ENCODE peak calls at places on chromosomes 16 and 17, in four cellular contexts. T, A, X and M are unnamed samples.

GRCh38 chr17:59804910-59805381 is 87.8 kb downstream of the TUBD1 start:
- DNase-seq in T (no peak), A (no peak), X (no peak), M (no peak)

GRCh38 chr16:8963010-8963824 is 489 bp downstream of the USP7 start:
- DNase-seq in T (peak; percentile 48), A (no peak), X (no peak), M (no peak)

GRCh38 chr16:4700997-4701743 is 7.8 kb downstream of the NUDT16L1 start:
- DNase-seq in T (no peak), A (no peak), X (no peak), M (no peak)

GRCh38 chr17:17033466-17033865 is 8.8 kb upstream of the MPRIP start:
- DNase-seq in T (no peak), A (no peak), X (no peak), M (no peak)

GRCh38 chr17:63426917-63427308 is 19.2 kb downstream of the CYB561 start:
- DNase-seq in T (no peak), A (no peak), X (no peak), M (no peak)

GRCh38 chr17:7858487-7858832 is 657 bp downstream of the CYB5D1 start:
- DNase-seq in T (peak; percentile 73), A (peak; percentile 61), X (peak; percentile 53), M (peak; percentile 40)

GRCh38 chr17:57468932-57469775 is 212.8 kb downstream of the MSI2 start:
- DNase-seq in T (no peak), A (no peak), X (no peak), M (no peak)

GRCh38 chr16:19113577-19114358 is at the start of gene ITPRIPL2:
- DNase-seq in T (peak; percentile 89), A (peak; percentile 83), X (peak; percentile 95), M (peak; percentile 87)

GRCh38 chr16:52435573-52435972 is 111.4 kb downstream of the TOX3 start:
- DNase-seq in T (no peak), A (no peak), X (no peak), M (no peak)

GRCh38 chr17:78101112-78101511 is 27.4 kb downstream of the TMC6 start:
- DNase-seq in T (no peak), A (no peak), X (no peak), M (no peak)

GRCh38 chr16:72950669-72951068 is 97.3 kb downstream of the ZFHX3 start:
- DNase-seq in T (no peak), A (no peak), X (no peak), M (no peak)

GRCh38 chr17:38569701-38570512 is 35.8 kb downstream of the SRCIN1 start:
- DNase-seq in T (no peak), A (no peak), X (no peak), M (no peak)

GRCh38 chr17:38574712-38575111 is 31.0 kb downstream of the SRCIN1 start:
- DNase-seq in T (no peak), A (no peak), X (no peak), M (no peak)

GRCh38 chr17:38572665-38573365 is 32.9 kb downstream of the SRCIN1 start:
- DNase-seq in T (peak; percentile 72), A (no peak), X (peak; percentile 47), M (peak; percentile 13)

GRCh38 chr17:38572292-38572664 is 33.5 kb downstream of the SRCIN1 start:
- DNase-seq in T (no peak), A (no peak), X (no peak), M (no peak)

DNA sequence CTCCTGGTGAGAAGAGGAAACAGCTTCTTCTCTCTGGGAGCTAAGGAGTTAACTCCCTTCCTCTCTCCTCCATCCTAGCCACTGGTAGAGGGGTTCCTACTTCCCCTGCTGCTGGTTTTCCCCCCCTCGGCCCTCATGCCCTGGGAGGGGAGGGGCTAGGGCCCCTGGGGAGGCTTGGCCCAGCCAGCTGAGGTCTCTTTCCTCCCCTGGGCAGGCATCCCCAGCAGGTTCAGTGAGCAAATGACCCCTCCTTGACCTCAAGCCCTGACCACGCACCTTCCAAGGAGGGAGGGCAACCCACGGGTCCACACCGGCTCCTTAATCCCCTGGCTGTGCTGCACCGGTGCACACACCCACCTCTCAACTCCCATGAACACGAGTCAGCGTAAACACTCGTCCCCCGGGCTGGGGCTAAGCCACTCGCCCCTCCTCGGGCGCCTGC is 33.9 kb downstream of the SRCIN1 start:
- DNase-seq in T (no peak), A (no peak), X (no peak), M (no peak)
- TF ChIP-seq EZH2 in T (no peak), A (no peak), X (no peak), M (no peak)

GRCh38 chr17:83089322-83090156 is 10.1 kb downstream of the METRNL start:
- DNase-seq in T (peak; percentile 80), A (no peak), X (peak; percentile 76), M (peak; percentile 56)

GRCh38 chr17:83086197-83086880 is 6.9 kb downstream of the METRNL start:
- DNase-seq in T (no peak), A (no peak), X (no peak), M (no peak)

GRCh38 chr17:83086907-83087787 is 7.7 kb downstream of the METRNL start:
- DNase-seq in T (peak; percentile 73), A (no peak), X (no peak), M (no peak)

GRCh38 chr17:83088451-83089321 is 9.3 kb downstream of the METRNL start:
- DNase-seq in T (no peak), A (no peak), X (peak; percentile 25), M (no peak)

GRCh38 chr17:83087788-83088360 is 8.5 kb downstream of the METRNL start:
- DNase-seq in T (no peak), A (no peak), X (no peak), M (no peak)
- H3K4me2 ChIP-seq in T (peak overlapping the region; percentile 98), A (no peak overlapping the region), X (no peak overlapping the region), M (no peak overlapping the region)

GRCh38 chr17:48671697-48672171 is 45.6 kb upstream of the HOXB9 start:
- DNase-seq in T (peak; percentile 90), A (peak; percentile 77), X (peak; percentile 66), M (peak; percentile 95)
- TF ChIP-seq EZH2 in T (no peak), A (no peak), X (no peak), M (no peak)

GRCh38 chr17:50638572-50638850 is 3.8 kb downstream of the ABCC3 start:
- DNase-seq in T (no peak), A (no peak), X (no peak), M (peak; percentile 94)
- H3K4me2 ChIP-seq in T (no peak overlapping the region), A (peak overlapping the region; percentile 36), X (peak overlapping the region; percentile 96), M (peak overlapping the region; percentile 87)

DNA sequence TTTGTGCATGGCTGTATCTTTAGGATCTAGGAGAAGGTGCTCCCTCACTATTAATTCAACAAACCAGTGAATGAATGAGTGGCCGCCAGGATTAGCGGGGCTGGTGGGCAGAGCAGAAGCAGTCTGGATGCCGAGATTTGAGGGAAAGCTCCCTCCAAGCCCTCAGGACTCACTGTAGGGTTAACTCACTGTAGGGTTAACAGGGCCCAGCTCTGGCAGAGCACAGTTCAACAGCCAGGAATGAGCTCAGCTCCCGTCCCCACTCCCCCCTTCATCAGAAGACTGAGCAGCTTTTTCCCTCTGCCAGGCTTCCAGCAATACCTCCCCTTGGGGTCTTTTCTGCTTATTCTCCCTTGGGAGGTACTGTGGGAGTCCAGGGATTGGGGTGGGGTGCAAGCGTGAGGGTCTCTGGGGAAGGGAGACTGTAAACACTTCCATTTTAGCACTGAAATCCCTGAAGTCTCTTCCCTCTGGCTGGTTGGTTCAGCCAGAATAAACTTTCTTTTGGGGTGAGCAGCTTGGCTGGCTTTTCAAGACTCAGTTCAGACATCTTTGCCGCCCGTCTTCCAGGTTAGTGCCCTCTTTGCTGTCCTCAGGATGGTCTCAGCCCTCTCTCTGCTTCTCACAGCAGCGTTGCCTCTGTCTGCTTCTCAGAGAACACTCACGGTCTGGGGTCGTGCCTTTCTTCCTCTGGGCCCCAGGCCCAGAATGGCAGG is 53.7 kb upstream of the WSB1 start:
- DNase-seq in T (no peak), A (no peak), X (no peak), M (no peak)
- TF ChIP-seq EZH2 in T (no peak), A (no peak), X (no peak), M (no peak)